ENCODE peak calls at places on chromosomes 4 and X, in six cellular contexts. I is progenitor cell of endocrine pancreas, U is osteocyte, X is pancreas, W is gastrocnemius medialis, C is GM23338. T is an unnamed sample.
A peak's percentile ranks its signal among the peaks of the same experiment; 100 is the strongest.

GRCh38 chrX:80173261-80173660 is 158.7 kb downstream of the TBX22 start:
- DNase-seq in C (no peak), X (no peak), U (no peak), I (no peak), W (no peak), T (no peak)

GRCh38 chr4:182955411-182955810 is 38.2 kb upstream of the DCTD start:
- DNase-seq in W (no peak), X (no peak), U (no peak), C (no peak), I (no peak), T (no peak)

GRCh38 chrX:103467870-103468269 is 51.4 kb downstream of the RAB40A start:
- DNase-seq in W (no peak), X (no peak), C (no peak), U (no peak), I (no peak), T (no peak)

GRCh38 chr4:13159041-13159620 is 325.0 kb downstream of the RAB28 start:
- DNase-seq in I (no peak), U (no peak), C (no peak), W (no peak), X (no peak), T (no peak)

GRCh38 chr4:55819634-55820033 is at the start of gene EXOC1L:
- DNase-seq in C (peak; percentile 93), I (peak; percentile 17), W (no peak), X (no peak), U (no peak), T (no peak)

GRCh38 chrX:151792505-151792904 is 58.0 kb downstream of the CNGA2 start:
- DNase-seq in X (no peak), C (no peak), U (peak; percentile 74), I (no peak), W (no peak), T (no peak)

GRCh38 chrX:16822723-16823122 is 36.5 kb downstream of the TXLNG start:
- DNase-seq in C (no peak), X (no peak), U (no peak), W (no peak), I (no peak), T (no peak)

GRCh38 chr4:105192474-105192873 is 45.8 kb downstream of the TET2 start:
- DNase-seq in U (no peak), I (no peak), X (no peak), W (no peak), C (no peak), T (no peak)

GRCh38 chrX:20067709-20068315 is 48.9 kb downstream of the MAP7D2 start:
- DNase-seq in X (peak; percentile 75), U (no peak), W (peak; percentile 10), C (peak; percentile 1), I (no peak), T (no peak)

GRCh38 chr4:109576462-109576861 is 16.4 kb downstream of the MCUB start:
- DNase-seq in U (no peak), I (no peak), C (no peak), W (no peak), X (no peak), T (no peak)

GRCh38 chr4:2937146-2937857 is 25.9 kb downstream of the NOP14 start:
- DNase-seq in U (no peak), X (peak; percentile 34), C (no peak), I (no peak), W (no peak), T (peak; percentile 47)

GRCh38 chrX:151153086-151153485 is 23.3 kb upstream of the GPR50 start:
- DNase-seq in W (no peak), C (peak; percentile 83), U (no peak), X (no peak), I (no peak), T (no peak)

GRCh38 chr4:102759835-102760644 is 728 bp downstream of the MANBA start:
- DNase-seq in I (no peak), C (peak; percentile 44), U (no peak), W (peak; percentile 33), X (no peak), T (peak; percentile 70)

GRCh38 chr4:148044889-148045352 is 313.0 kb downstream of the ARHGAP10 start:
- DNase-seq in W (no peak), X (no peak), C (no peak), I (no peak), U (no peak), T (peak; percentile 46)

GRCh38 chr4:108224628-108225053 is 55.9 kb upstream of the LEF1 start:
- DNase-seq in I (no peak), X (peak; percentile 33), W (no peak), U (no peak), C (no peak), T (no peak)

GRCh38 chrX:123215397-123216089 is 31.5 kb downstream of the GRIA3 start:
- DNase-seq in X (no peak), U (no peak), I (no peak), C (no peak), W (no peak), T (no peak)

GRCh38 chrX:19709812-19710518 is 177.4 kb downstream of the SH3KBP1 start:
- DNase-seq in U (no peak), X (no peak), I (no peak), C (no peak), W (no peak), T (no peak)

GRCh38 chrX:145506225-145506624 is 258.9 kb downstream of the SPANXN1 start:
- DNase-seq in U (no peak), C (no peak), I (no peak), X (no peak), W (no peak), T (no peak)

GRCh38 chr4:143360838-143361237 is 24.2 kb downstream of the GAB1 start:
- DNase-seq in X (no peak), W (no peak), I (no peak), C (no peak), U (no peak), T (no peak)

GRCh38 chr4:113882668-113883067 is 96.8 kb downstream of the ARSJ start:
- DNase-seq in C (no peak), X (no peak), I (no peak), W (no peak), U (no peak), T (no peak)

GRCh38 chr4:104487105-104487504 is 7.6 kb downstream of the CXXC4 start:
- DNase-seq in X (peak; percentile 34), C (peak; percentile 35), I (no peak), U (no peak), W (no peak), T (no peak)

GRCh38 chr4:154503598-154503997 is 12.0 kb upstream of the DCHS2 start:
- DNase-seq in I (no peak), U (no peak), C (peak; percentile 82), W (no peak), X (no peak), T (no peak)

GRCh38 chrX:51641421-51642021 is 22.8 kb upstream of the CENPVL3 start:
- DNase-seq in X (no peak), W (no peak), C (peak; percentile 82), U (no peak), I (no peak), T (peak; percentile 41)

GRCh38 chrX:154459843-154460242 is 1.8 kb downstream of the PLXNA3 start:
- DNase-seq in I (no peak), W (no peak), X (no peak), U (no peak), C (no peak), T (no peak)

GRCh38 chr4:18209448-18209847 is 187.9 kb upstream of the LCORL start:
- DNase-seq in U (no peak), I (no peak), X (no peak), C (no peak), W (no peak), T (no peak)

GRCh38 chr4:6673660-6674499 is 19.8 kb upstream of the S100P start:
- DNase-seq in X (peak; percentile 92), C (peak; percentile 97), I (peak; percentile 88), U (peak; percentile 97), W (peak; percentile 96), T (peak; percentile 97)
- TF ChIP-seq CTCF in X (no peak), C (no peak), I (no peak), U (no peak), W (peak; percentile 21), T (no peak)

GRCh38 chr4:151276787-151277557 is at the start of gene PRSS48:
- DNase-seq in U (no peak), C (peak; percentile 92), I (peak; percentile 40), X (peak; percentile 64), W (peak; percentile 14), T (peak; percentile 58)
- TF ChIP-seq CTCF in U (peak; percentile 70), C (peak; percentile 99), I (peak; percentile 84), X (peak; percentile 59), W (peak; percentile 70), T (peak; percentile 67)

DNA sequence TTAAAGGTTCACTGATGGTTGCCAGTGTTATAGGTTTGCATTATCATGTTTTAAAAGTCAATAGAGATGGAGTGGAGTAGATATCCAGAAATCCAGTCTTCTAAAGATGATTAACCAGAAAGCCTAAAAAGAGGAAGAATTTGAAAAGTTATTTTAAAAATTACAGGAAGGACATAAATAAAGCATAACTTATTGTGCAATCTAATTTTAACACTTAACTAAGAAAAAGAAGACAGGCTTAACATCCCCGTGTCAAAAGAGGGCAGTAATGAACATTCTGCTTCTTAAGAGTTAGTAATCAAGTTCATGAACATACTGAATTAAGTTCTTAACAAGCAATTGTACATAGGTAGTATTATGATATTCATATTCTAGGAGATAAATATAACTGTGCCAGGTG is 39.3 kb downstream of the ELF2 start:
- DNase-seq in I (no peak), U (no peak), W (no peak), C (no peak), X (no peak), T (no peak)
- TF ChIP-seq CTCF in I (no peak), U (no peak), W (no peak), C (no peak), X (no peak), T (no peak)

DNA sequence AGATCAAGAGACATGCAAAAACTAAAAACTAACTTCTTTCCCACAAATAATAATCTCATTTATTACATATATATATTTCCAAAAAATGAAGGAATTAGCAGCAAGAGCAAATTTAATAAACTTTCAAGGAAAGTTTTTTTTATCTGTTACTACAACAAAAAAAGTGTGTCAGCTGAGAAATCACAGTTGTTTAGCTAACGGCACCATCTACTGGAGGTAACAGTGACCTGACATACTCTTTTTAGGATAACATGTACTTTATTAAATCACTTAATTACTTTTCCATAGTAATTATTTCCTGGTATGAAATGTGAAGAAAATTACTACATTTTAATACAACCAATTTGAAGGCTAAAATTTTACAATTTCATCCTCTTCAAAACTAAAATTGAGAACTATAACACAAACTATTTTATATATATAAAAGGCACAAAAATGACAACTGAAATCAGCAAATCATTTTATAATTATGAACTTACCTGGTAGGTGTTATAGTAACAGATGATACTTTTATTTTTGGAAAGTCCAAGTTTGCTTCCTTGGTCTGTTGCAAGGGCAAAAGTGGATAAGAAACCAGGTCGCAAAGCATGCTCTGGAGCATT is 9.1 kb downstream of the LAMTOR3 start:
- DNase-seq in U (no peak), I (no peak), X (no peak), C (peak; percentile 59), W (no peak), T (peak; percentile 14)
- TF ChIP-seq CTCF in U (peak; percentile 58), I (peak; percentile 66), X (peak; percentile 16), C (peak; percentile 67), W (no peak), T (peak; percentile 50)